ENCODE peak calls at places on chromosome 2, in four cellular contexts. L, V, G and Q are unnamed samples.

GRCh38 chr2:158128168-158128973 is 26.7 kb downstream of the UPP2 start:
- DNase-seq in L (no peak), V (no peak), G (no peak), Q (no peak)

GRCh38 chr2:173999272-173999671 is 34.1 kb upstream of the SP3 start:
- DNase-seq in L (peak; percentile 64), V (peak; percentile 73), G (no peak), Q (no peak)

GRCh38 chr2:30541680-30542079 is 94.6 kb downstream of the LCLAT1 start:
- DNase-seq in L (no peak), V (no peak), G (no peak), Q (no peak)

GRCh38 chr2:241967745-241968144 is 98.2 kb downstream of the RTP5 start:
- DNase-seq in L (no peak), V (peak; percentile 29), G (no peak), Q (no peak)

GRCh38 chr2:11682590-11682915 is 12.6 kb upstream of the NTSR2 start:
- DNase-seq in L (no peak), V (peak; percentile 1), G (no peak), Q (no peak)

GRCh38 chr2:221533299-221533698 is 38.8 kb downstream of the EPHA4 start:
- DNase-seq in L (no peak), V (no peak), G (no peak), Q (no peak)

GRCh38 chr2:176165598-176166055 is 8.5 kb downstream of the HOXD3 start:
- DNase-seq in L (no peak), V (no peak), G (no peak), Q (no peak)

GRCh38 chr2:240362826-240363717 is 72.4 kb upstream of the GPC1 start:
- DNase-seq in L (peak; percentile 21), V (no peak), G (no peak), Q (no peak)

GRCh38 chr2:138536302-138536701 is 34.7 kb downstream of the SPOPL start:
- DNase-seq in L (no peak), V (no peak), G (no peak), Q (no peak)

GRCh38 chr2:239184179-239184578 is 216.6 kb downstream of the HDAC4 start:
- DNase-seq in L (no peak), V (peak; percentile 52), G (no peak), Q (no peak)

GRCh38 chr2:173829727-173830126 is 135.4 kb downstream of the SP3 start:
- DNase-seq in L (no peak), V (no peak), G (no peak), Q (no peak)

GRCh38 chr2:104734937-104735586 is 118.9 kb upstream of the POU3F3 start:
- DNase-seq in L (no peak), V (no peak), G (no peak), Q (no peak)

GRCh38 chr2:139909160-139909559 is 1129.0 kb upstream of the NXPH2 start:
- DNase-seq in L (no peak), V (no peak), G (no peak), Q (no peak)

GRCh38 chr2:159066541-159067156 is 98.2 kb downstream of the TANC1 start:
- DNase-seq in L (no peak), V (no peak), G (no peak), Q (no peak)

GRCh38 chr2:6535572-6535971 is 330.1 kb downstream of the CMPK2 start:
- DNase-seq in L (no peak), V (no peak), G (no peak), Q (no peak)

GRCh38 chr2:147451902-147452515 is 392.8 kb upstream of the ACVR2A start:
- DNase-seq in L (no peak), V (no peak), G (no peak), Q (no peak)

GRCh38 chr2:151269798-151270568 is 8.3 kb upstream of the RBM43 start:
- DNase-seq in L (no peak), V (no peak), G (no peak), Q (no peak)

GRCh38 chr2:174945601-174946260 is 59.5 kb downstream of the CHN1 start:
- DNase-seq in L (no peak), V (no peak), G (no peak), Q (no peak)

GRCh38 chr2:97901862-97902261 is 93.9 kb downstream of the TMEM131 start:
- DNase-seq in L (no peak), V (no peak), G (no peak), Q (no peak)

GRCh38 chr2:85413592-85414421 is 3.6 kb upstream of the CAPG start:
- DNase-seq in L (no peak), V (no peak), G (peak; percentile 68), Q (peak; percentile 52)
- TF ChIP-seq POLR2A in L (no peak), V (peak; percentile 26), G (no peak), Q (no peak)

DNA sequence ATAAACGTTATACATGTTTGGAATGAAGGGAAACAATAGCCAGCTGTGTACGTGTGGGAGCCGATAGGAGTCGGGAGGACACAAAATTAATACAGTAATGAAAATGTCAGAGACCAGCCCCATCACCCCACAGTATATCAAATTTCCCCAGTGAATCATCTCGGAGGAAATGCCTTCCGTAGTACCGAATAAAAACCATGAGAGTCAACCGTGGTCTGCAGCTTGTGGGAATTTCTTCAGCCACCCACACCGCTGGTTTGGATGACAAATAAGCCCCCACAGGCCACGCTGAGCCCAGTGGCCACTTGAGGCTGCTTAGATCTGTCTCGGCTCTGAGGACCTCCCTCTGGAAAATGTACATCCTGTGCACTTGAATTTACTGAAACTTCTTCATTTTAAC is 133.7 kb downstream of the COL6A3 start:
- DNase-seq in L (no peak), V (no peak), G (no peak), Q (no peak)
- TF ChIP-seq POLR2A in L (no peak), V (no peak), G (no peak), Q (no peak)

GRCh38 chr2:216114476-216115223 is 5.5 kb downstream of the XRCC5 start:
- DNase-seq in L (peak; percentile 98), V (peak; percentile 99), G (peak; percentile 81), Q (peak; percentile 100)
- TF ChIP-seq POLR2A in L (peak; percentile 54), V (no peak), G (no peak), Q (peak; percentile 86)

GRCh38 chr2:27428978-27429541 is 629 bp downstream of the NRBP1 start:
- DNase-seq in L (peak; percentile 90), V (peak; percentile 91), G (peak; percentile 89), Q (peak; percentile 90)

GRCh38 chr2:27422958-27423357 is 5.5 kb upstream of the NRBP1 start:
- DNase-seq in L (no peak), V (no peak), G (no peak), Q (no peak)

GRCh38 chr2:27427863-27428212 is 593 bp upstream of the NRBP1 start:
- DNase-seq in L (no peak), V (no peak), G (no peak), Q (no peak)

GRCh38 chr2:27431395-27431794 is 3.0 kb downstream of the NRBP1 start:
- DNase-seq in L (no peak), V (no peak), G (peak; percentile 66), Q (peak; percentile 64)

GRCh38 chr2:27428213-27428977 is at the start of gene NRBP1:
- DNase-seq in L (peak; percentile 97), V (peak; percentile 95), G (peak; percentile 92), Q (peak; percentile 89)
- TF ChIP-seq POLR2A in L (peak; percentile 91), V (peak; percentile 93), G (peak; percentile 74), Q (peak; percentile 84)